ENCODE peak calls at places on chromosomes 1 and 21, in seven cellular contexts. K, R, H, L, E, V and Q are unnamed samples.

GRCh38 chr1:77143529-77144121 is 75.6 kb downstream of the PIGK start:
- DNase-seq in E (no peak), R (no peak), K (no peak), V (no peak), L (no peak), H (no peak), Q (peak)

GRCh38 chr21:33022828-33023573 is 2.7 kb upstream of the OLIG2 start:
- DNase-seq in V (no peak), L (no peak), K (no peak), H (no peak), E (no peak), R (no peak), Q (no peak)

GRCh38 chr1:38608202-38608864 is 251.2 kb downstream of the RRAGC start:
- DNase-seq in L (no peak), R (peak), H (no peak), K (no peak), E (no peak), V (no peak), Q (no peak)

GRCh38 chr21:37450385-37451044 is 83.9 kb downstream of the DYRK1A start:
- DNase-seq in H (no peak), R (no peak), E (no peak), L (no peak), K (no peak), V (no peak), Q (peak)

GRCh38 chr21:35548904-35549615 is 500.0 kb upstream of the RUNX1 start:
- DNase-seq in R (no peak), H (no peak), E (no peak), V (no peak), L (no peak), K (no peak), Q (no peak)

GRCh38 chr1:205680073-205680851 is at the start of gene SLC45A3:
- DNase-seq in K (no peak), L (no peak), H (peak), R (no peak), E (peak), V (no peak), Q (no peak)

GRCh38 chr1:244112646-244113045 is 61.6 kb downstream of the ZBTB18 start:
- DNase-seq in E (no peak), L (no peak), V (no peak), H (no peak), R (no peak), K (no peak), Q (peak)

GRCh38 chr1:1788646-1789431 is 10.6 kb upstream of the NADK start:
- DNase-seq in E (peak), R (no peak), V (no peak), L (no peak), K (no peak), H (no peak), Q (peak)

GRCh38 chr1:232657426-232657825 is 27.5 kb upstream of the SIPA1L2 start:
- DNase-seq in E (no peak), K (no peak), V (no peak), L (no peak), R (no peak), H (no peak), Q (peak)

GRCh38 chr1:204108312-204109141 is 35.6 kb downstream of the SOX13 start:
- DNase-seq in R (no peak), E (no peak), L (no peak), K (no peak), V (no peak), H (no peak), Q (no peak)

GRCh38 chr1:9078035-9078948 is 8.9 kb upstream of the SLC2A5 start:
- DNase-seq in H (no peak), L (no peak), K (no peak), V (no peak), E (no peak), R (no peak), Q (no peak)

GRCh38 chr21:25717491-25718139 is 17.1 kb downstream of the ATP5PF start:
- DNase-seq in E (no peak), K (no peak), L (no peak), H (no peak), R (no peak), V (no peak), Q (peak)

GRCh38 chr1:3251810-3252429 is 182.9 kb downstream of the PRDM16 start:
- DNase-seq in V (no peak), E (peak), R (no peak), K (no peak), H (no peak), L (no peak), Q (no peak)

GRCh38 chr1:116472431-116472961 is 98.3 kb downstream of the CD58 start:
- DNase-seq in V (no peak), K (no peak), R (no peak), H (no peak), L (no peak), E (no peak), Q (peak)

GRCh38 chr1:112614460-112615065 is 4.4 kb downstream of the ST7L start:
- DNase-seq in K (no peak), R (no peak), E (no peak), H (no peak), L (no peak), V (no peak), Q (peak)
- TF ChIP-seq CTCF in K (peak), R (peak), E (peak), H (peak), L (peak), V (peak), Q (peak)

DNA sequence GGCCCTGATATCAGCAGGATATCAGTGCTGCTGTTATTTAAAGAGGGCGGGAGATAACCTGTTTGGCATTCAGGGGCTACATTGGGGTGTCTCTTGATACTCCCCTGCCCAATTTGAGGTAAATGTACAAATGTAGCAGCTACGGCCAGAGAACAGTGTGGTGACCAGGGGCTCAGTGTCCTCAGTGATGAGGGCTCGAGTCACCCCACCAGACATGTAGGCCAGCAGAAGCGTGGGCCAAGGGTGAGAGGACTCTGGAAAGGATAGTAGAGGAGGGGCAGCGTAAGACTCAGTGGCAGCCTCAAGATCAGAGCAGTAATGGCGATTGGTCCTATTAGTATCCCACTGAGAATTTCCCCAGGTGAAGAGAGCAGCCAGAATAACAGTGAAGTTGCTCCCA is 108.4 kb downstream of the XCL2 start:
- DNase-seq in E (no peak), V (no peak), R (peak), H (no peak), K (no peak), L (no peak), Q (no peak)
- H3K4me3 ChIP-seq in E (no peak), V (no peak), R (no peak), H (no peak), K (no peak), L (no peak), Q (no peak)

GRCh38 chr1:168135982-168136708 is 585 bp downstream of the GPR161 start:
- DNase-seq in R (no peak), L (no peak), H (no peak), E (peak), V (peak), K (no peak), Q (peak)
- TF ChIP-seq CTCF in R (no peak), L (no peak), H (no peak), E (no peak), V (no peak), K (no peak), Q (no peak)

GRCh38 chr1:89606227-89606945 is 26.5 kb upstream of the LRRC8C start:
- DNase-seq in E (no peak), R (no peak), K (no peak), H (no peak), L (no peak), V (no peak), Q (no peak)

GRCh38 chr1:89607156-89607555 is 25.8 kb upstream of the LRRC8C start:
- DNase-seq in R (no peak), L (no peak), V (no peak), E (no peak), K (no peak), H (no peak), Q (no peak)

GRCh38 chr1:89609339-89609725 is 23.6 kb upstream of the LRRC8C start:
- DNase-seq in K (no peak), L (no peak), V (no peak), R (no peak), H (no peak), E (no peak), Q (no peak)

GRCh38 chr1:89608627-89609338 is 24.1 kb upstream of the LRRC8C start:
- DNase-seq in E (no peak), R (no peak), V (no peak), H (no peak), K (no peak), L (no peak), Q (no peak)

DNA sequence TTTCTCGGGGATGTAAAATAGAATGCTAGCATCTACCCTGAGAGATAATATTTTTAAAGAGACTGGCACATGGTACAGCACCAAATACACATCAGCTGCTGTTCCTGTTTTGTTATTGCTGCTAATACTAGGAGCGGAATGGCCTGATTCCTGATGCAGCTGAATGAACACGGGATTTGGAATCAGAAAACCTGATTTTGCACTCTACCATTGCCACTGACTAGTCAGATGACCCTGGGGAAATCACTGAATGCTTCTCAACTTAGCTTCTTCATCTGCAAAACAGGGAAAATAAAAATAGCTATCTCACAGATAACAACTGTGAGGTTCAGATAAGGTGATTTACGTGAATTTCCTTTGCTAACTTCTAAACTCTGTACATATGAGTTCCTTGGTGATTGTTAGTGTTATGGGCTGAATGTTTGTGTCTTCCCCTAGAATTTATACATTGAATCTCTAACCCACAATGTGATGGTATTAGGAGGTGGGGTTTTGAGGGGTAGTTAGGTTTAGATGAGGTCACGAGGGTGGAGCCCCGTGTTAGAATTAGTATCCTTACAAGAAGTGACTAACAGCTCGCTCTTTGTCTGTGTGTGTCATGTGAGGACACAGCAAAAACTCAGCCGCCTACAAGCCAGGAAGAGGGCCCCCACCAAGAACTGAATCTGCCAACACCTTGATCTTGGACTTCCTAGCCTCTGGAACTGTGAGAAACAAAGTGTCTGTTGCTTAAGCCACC is 24.9 kb upstream of the LRRC8C start:
- DNase-seq in E (no peak), R (no peak), L (no peak), V (no peak), H (peak), K (no peak), Q (no peak)
- H3K4me3 ChIP-seq in E (no peak), R (no peak), L (no peak), V (no peak), H (no peak), K (no peak), Q (no peak)

GRCh38 chr1:206786212-206786886 is 14.1 kb upstream of the IL10 start:
- DNase-seq in R (no peak), H (no peak), V (no peak), K (no peak), L (no peak), E (no peak), Q (no peak)

GRCh38 chr1:206783506-206783905 is 11.2 kb upstream of the IL10 start:
- DNase-seq in L (no peak), E (no peak), R (no peak), V (no peak), K (no peak), H (no peak), Q (no peak)

GRCh38 chr1:206787956-206788355 is 15.7 kb upstream of the IL10 start:
- DNase-seq in E (no peak), R (no peak), H (no peak), L (no peak), V (no peak), K (no peak), Q (no peak)

GRCh38 chr1:206784471-206784903 is 12.2 kb upstream of the IL10 start:
- DNase-seq in L (no peak), K (no peak), H (no peak), R (no peak), V (no peak), E (no peak), Q (no peak)

GRCh38 chr1:206785366-206785765 is 13.1 kb upstream of the IL10 start:
- DNase-seq in L (no peak), V (no peak), H (no peak), K (no peak), R (no peak), E (no peak), Q (no peak)
- TF ChIP-seq CTCF in L (no peak), V (no peak), H (no peak), K (no peak), R (no peak), E (no peak), Q (no peak)

GRCh38 chr1:228361314-228362140 is 45.1 kb downstream of the TRIM11 start:
- DNase-seq in V (no peak), E (no peak), L (no peak), H (peak), R (no peak), K (no peak), Q (no peak)
- H3K4me3 ChIP-seq in V (no peak), E (no peak), L (no peak), H (no peak), R (no peak), K (no peak), Q (no peak)